ENCODE peak calls at places on chromosomes 11 and 22, in ten cellular contexts. N is M059J; S is NCI-H146; B is EL; V is lower lobe of right lung; J is iris pigment epithelial cell; U is Calu3; E is stimulated activated CD4-positive, alpha-beta T cell treated with anti-CD3 and anti-CD28 coated beads, Interleukin-15, amount 100 ng/mL, for 24 hours; M is GM10248; H is KBM-7. P is an unnamed sample.

GRCh38 chr22:44353063-44353440 is 40.3 kb upstream of the SHISAL1 start:
- DNase-seq in J (no peak), V (peak), H (no peak), B (no peak), M (no peak), E (no peak), N (no peak), U (no peak), S (no peak), P (no peak)

GRCh38 chr11:115745545-115746265 is 241.5 kb upstream of the CADM1 start:
- DNase-seq in S (no peak), H (no peak), U (no peak), N (no peak), M (no peak), V (no peak), E (no peak), B (no peak), J (no peak), P (no peak)

GRCh38 chr11:131460931-131461330 is 90.5 kb downstream of the NTM start:
- DNase-seq in V (no peak), N (no peak), S (no peak), H (no peak), J (no peak), E (no peak), U (no peak), B (no peak), M (no peak), P (no peak)

GRCh38 chr11:108313444-108313843 is 90.6 kb downstream of the ATM start:
- DNase-seq in S (no peak), M (no peak), E (no peak), H (no peak), J (no peak), U (no peak), B (no peak), N (no peak), V (no peak), P (no peak)

GRCh38 chr22:30459206-30460052 is 12.4 kb downstream of the SEC14L3 start:
- DNase-seq in J (no peak), B (no peak), U (peak), E (no peak), S (no peak), M (no peak), V (no peak), H (no peak), N (peak), P (no peak)

GRCh38 chr22:19048531-19048930 is 73.7 kb downstream of the DGCR2 start:
- DNase-seq in M (no peak), V (no peak), H (no peak), U (no peak), E (no peak), N (no peak), S (no peak), B (no peak), J (no peak), P (no peak)

GRCh38 chr22:39317084-39317755 is 2.2 kb downstream of the RPL3 start:
- DNase-seq in E (peak), N (no peak), U (no peak), J (peak), M (no peak), H (peak), S (no peak), B (peak), V (peak), P (peak)

GRCh38 chr22:41966607-41967240 is 2.5 kb upstream of the SEPTIN3 start:
- DNase-seq in S (peak), U (peak), B (peak), H (peak), V (no peak), E (peak), M (peak), J (peak), N (peak), P (peak)

GRCh38 chr22:47328550-47329243 is 566.2 kb downstream of the TBC1D22A start:
- DNase-seq in J (peak), H (no peak), N (peak), V (no peak), S (no peak), M (no peak), B (peak), E (no peak), U (peak), P (no peak)

GRCh38 chr11:14373941-14374646 is 15.1 kb upstream of the RRAS2 start:
- DNase-seq in H (no peak), U (peak), N (peak), B (peak), M (no peak), J (peak), S (no peak), V (no peak), E (no peak), P (no peak)

GRCh38 chr11:16812274-16812673 is 73.8 kb downstream of the C11orf58 start:
- DNase-seq in B (no peak), U (no peak), S (no peak), J (no peak), H (no peak), V (no peak), M (no peak), E (no peak), N (no peak), P (no peak)

GRCh38 chr11:105609832-105610781 is at the start of gene GRIA4:
- DNase-seq in M (no peak), V (peak), J (peak), E (peak), H (no peak), U (no peak), S (peak), N (peak), B (peak), P (peak)

GRCh38 chr11:76155455-76156232 is 50.7 kb downstream of the WNT11 start:
- DNase-seq in U (no peak), N (no peak), H (no peak), J (no peak), B (no peak), V (no peak), S (peak), M (no peak), E (no peak), P (no peak)

GRCh38 chr11:14082338-14082737 is 119.8 kb downstream of the SPON1 start:
- DNase-seq in N (no peak), S (no peak), J (no peak), M (no peak), V (no peak), B (no peak), H (no peak), E (no peak), U (no peak), P (no peak)

GRCh38 chr22:50317178-50317577 is 9.6 kb downstream of the DENND6B start:
- DNase-seq in B (no peak), M (no peak), J (no peak), N (no peak), S (no peak), H (no peak), V (peak), U (no peak), E (no peak), P (no peak)

GRCh38 chr11:64660205-64660604 is 62.8 kb downstream of the NRXN2 start:
- DNase-seq in B (no peak), E (no peak), M (no peak), U (no peak), H (no peak), S (no peak), J (no peak), N (no peak), V (peak), P (no peak)

GRCh38 chr22:28397324-28397723 is 282.3 kb downstream of the TTC28 start:
- DNase-seq in U (no peak), H (no peak), B (no peak), M (no peak), V (no peak), N (no peak), J (no peak), E (no peak), S (no peak), P (no peak)

GRCh38 chr11:24513837-24514594 is 17.2 kb downstream of the LUZP2 start:
- DNase-seq in E (no peak), J (no peak), M (peak), U (no peak), V (no peak), H (no peak), S (no peak), N (no peak), B (no peak), P (no peak)